ENCODE peak calls at places on chromosome 1, in eight cellular contexts. A, D, P, Y, C, U, J and I are unnamed samples.

GRCh38 chr1:110485725-110486124 is 33.2 kb downstream of the KCNA10 start:
- DNase-seq in A (no peak), D (no peak), P (no peak), Y (no peak), C (no peak), U (no peak), J (no peak), I (peak; percentile 15)

GRCh38 chr1:91091812-91092211 is 70.0 kb upstream of the ZNF644 start:
- DNase-seq in A (no peak), D (peak; percentile 11), P (peak; percentile 69), Y (no peak), C (no peak), U (no peak), J (peak; percentile 49), I (peak; percentile 8)

GRCh38 chr1:202692959-202693555 is 17.2 kb downstream of the SYT2 start:
- DNase-seq in A (peak; percentile 27), D (peak; percentile 56), P (peak; percentile 61), Y (peak; percentile 66), C (peak; percentile 93), U (peak; percentile 67), J (no peak), I (peak; percentile 45)

GRCh38 chr1:216793303-216793702 is 70.1 kb upstream of the ESRRG start:
- DNase-seq in A (no peak), D (no peak), P (peak; percentile 45), Y (no peak), C (peak; percentile 17), U (no peak), J (no peak), I (no peak)

GRCh38 chr1:13807213-13807612 is 107.2 kb downstream of the PRDM2 start:
- DNase-seq in A (no peak), D (no peak), P (peak; percentile 52), Y (peak; percentile 52), C (peak; percentile 75), U (peak; percentile 51), J (no peak), I (no peak)

GRCh38 chr1:197042676-197043341 is 24.3 kb downstream of the F13B start:
- DNase-seq in A (no peak), D (no peak), P (no peak), Y (no peak), C (no peak), U (no peak), J (no peak), I (no peak)

GRCh38 chr1:91511386-91511785 is 10.7 kb downstream of the CDC7 start:
- DNase-seq in A (no peak), D (no peak), P (peak; percentile 61), Y (no peak), C (peak; percentile 54), U (no peak), J (no peak), I (no peak)

GRCh38 chr1:41739061-41739955 is 179.4 kb downstream of the HIVEP3 start:
- DNase-seq in A (peak; percentile 62), D (peak; percentile 79), P (no peak), Y (peak; percentile 23), C (no peak), U (peak; percentile 63), J (peak; percentile 86), I (peak; percentile 75)

GRCh38 chr1:199010933-199011332 is 372.1 kb downstream of the PTPRC start:
- DNase-seq in A (no peak), D (no peak), P (no peak), Y (no peak), C (no peak), U (no peak), J (no peak), I (no peak)
- H3K4me1 ChIP-seq in A (no peaks in the 10 kb centered on the region), D (peaks cover 7% of the 10 kb centered on the region), P (no peaks in the 10 kb centered on the region), Y (no peaks in the 10 kb centered on the region), C (no peaks in the 10 kb centered on the region), U (no peaks in the 10 kb centered on the region), J (no peaks in the 10 kb centered on the region), I (peaks cover 20% of the 10 kb centered on the region)

GRCh38 chr1:225848044-225848955 is 33.9 kb downstream of the TMEM63A start:
- DNase-seq in A (no peak), D (peak; percentile 61), P (no peak), Y (no peak), C (no peak), U (no peak), J (no peak), I (no peak)
- H3K4me3 ChIP-seq in A (no peak overlapping the region), D (no peak overlapping the region), P (no peak overlapping the region), Y (no peak overlapping the region), C (no peak overlapping the region), U (no peak overlapping the region), J (no peak overlapping the region), I (no peak overlapping the region)

GRCh38 chr1:37476087-37476452 is 1.7 kb downstream of the ZC3H12A start:
- DNase-seq in A (no peak), D (no peak), P (no peak), Y (no peak), C (no peak), U (peak; percentile 47), J (no peak), I (no peak)

GRCh38 chr1:37476460-37477197 is 2.2 kb downstream of the ZC3H12A start:
- DNase-seq in A (no peak), D (peak; percentile 65), P (peak; percentile 85), Y (peak; percentile 67), C (no peak), U (peak; percentile 79), J (peak; percentile 76), I (peak; percentile 75)

GRCh38 chr1:37477946-37478345 is 3.6 kb downstream of the ZC3H12A start:
- DNase-seq in A (no peak), D (no peak), P (peak; percentile 26), Y (no peak), C (no peak), U (peak; percentile 50), J (peak; percentile 55), I (no peak)

GRCh38 chr1:37478451-37478871 is 4.1 kb downstream of the ZC3H12A start:
- DNase-seq in A (no peak), D (no peak), P (peak; percentile 71), Y (no peak), C (no peak), U (no peak), J (no peak), I (no peak)

GRCh38 chr1:37477198-37477931 is 3.0 kb downstream of the ZC3H12A start:
- DNase-seq in A (no peak), D (peak; percentile 39), P (peak; percentile 57), Y (peak; percentile 74), C (no peak), U (peak; percentile 87), J (peak; percentile 84), I (no peak)
- H3K4me1 ChIP-seq in A (peaks cover 72% of the 10 kb centered on the region), D (peaks cover 42% of the 10 kb centered on the region), P (peaks cover 62% of the 10 kb centered on the region), Y (peaks cover 82% of the 10 kb centered on the region), C (peaks cover 4% of the 10 kb centered on the region), U (peaks cover 57% of the 10 kb centered on the region), J (peaks cover 19% of the 10 kb centered on the region), I (peaks cover 62% of the 10 kb centered on the region)

DNA sequence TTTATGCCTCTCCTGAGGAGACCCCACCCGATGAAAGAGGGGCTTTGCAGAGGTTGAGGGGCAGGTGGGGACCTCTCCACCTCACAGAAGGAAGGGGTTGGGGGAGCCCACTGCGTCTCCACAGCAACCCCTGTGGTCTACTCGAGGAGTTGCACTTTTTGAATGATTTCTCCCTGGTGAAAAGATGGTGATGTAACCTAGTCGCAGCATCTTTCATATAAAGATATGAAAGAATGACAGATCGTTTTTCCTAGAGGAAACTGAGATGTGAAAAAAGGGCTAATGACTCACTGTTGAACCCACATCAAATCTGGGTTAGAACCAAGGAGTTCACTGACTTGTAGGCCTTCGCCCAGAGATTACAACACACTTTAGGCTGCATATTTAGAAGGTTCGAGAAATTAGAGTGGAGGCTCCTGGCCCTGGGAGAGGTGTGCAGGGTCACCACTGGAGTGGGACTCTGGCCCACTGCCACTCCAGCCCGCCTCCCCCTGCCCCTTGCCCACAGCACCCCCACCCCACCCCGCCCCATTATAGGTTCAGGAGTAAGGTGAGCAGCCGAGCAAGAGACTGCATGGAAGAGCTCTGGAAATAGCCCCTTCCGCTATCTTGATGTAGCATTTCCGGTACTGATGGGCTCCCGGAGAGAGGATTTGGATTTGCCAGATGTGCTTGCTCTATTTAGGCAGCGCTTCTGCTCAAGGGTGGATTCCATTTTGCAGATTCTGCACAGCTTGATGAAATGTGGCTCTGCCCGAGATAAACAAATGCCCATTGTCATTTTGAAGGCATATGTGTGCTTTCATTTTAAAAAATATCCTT is 6.7 kb downstream of the TGFB2 start:
- DNase-seq in A (no peak), D (peak; percentile 23), P (peak; percentile 49), Y (no peak), C (peak; percentile 46), U (no peak), J (no peak), I (peak; percentile 29)
- H3K4me3 ChIP-seq in A (peak overlapping the region; percentile 10), D (peak overlapping the region; percentile 3), P (peak overlapping the region; percentile 78), Y (no peak overlapping the region), C (no peak overlapping the region), U (no peak overlapping the region), J (peak overlapping the region; percentile 47), I (peak overlapping the region; percentile 71)

DNA sequence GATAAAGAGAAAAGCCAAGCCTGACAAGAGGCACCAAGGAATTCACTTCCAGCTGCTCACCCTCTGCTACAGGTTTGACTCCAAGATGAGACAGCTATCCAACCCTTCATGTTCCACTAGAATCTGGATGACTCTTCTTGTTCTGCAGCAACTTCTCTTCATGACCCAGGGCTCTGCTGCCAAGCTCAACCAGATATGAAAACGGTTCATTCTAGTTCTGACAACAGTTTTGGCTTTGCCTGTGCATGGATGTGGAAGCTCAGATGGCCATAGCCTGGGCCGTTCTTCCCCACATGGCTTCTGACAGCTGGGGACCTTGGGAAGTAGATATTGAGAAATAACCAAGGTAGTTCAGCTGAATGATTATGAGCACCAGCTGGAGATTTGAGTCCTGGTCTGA is 13.7 kb downstream of the PI4KB start:
- DNase-seq in A (no peak), D (no peak), P (no peak), Y (no peak), C (no peak), U (no peak), J (no peak), I (no peak)
- H3K4me1 ChIP-seq in A (peaks cover 59% of the 10 kb centered on the region), D (peaks cover 51% of the 10 kb centered on the region), P (peaks cover 51% of the 10 kb centered on the region), Y (peaks cover 39% of the 10 kb centered on the region), C (peaks cover 25% of the 10 kb centered on the region), U (peaks cover 7% of the 10 kb centered on the region), J (peaks cover 8% of the 10 kb centered on the region), I (peaks cover 78% of the 10 kb centered on the region)